ENCODE peak calls at places on chromosome 9, in eight cellular contexts. One of them, this sample, is unnamed.
A peak's percentile ranks its signal among the peaks of the same experiment; 100 is the strongest.

GRCh38 chr9:88676644-88677043 is 141.7 kb downstream of the NXNL2 start:
- DNase-seq in astrocyte of the cerebellum: no peak
- DNase-seq in fibroblast of mammary gland: no peak
- DNase-seq in progenitor cell of endocrine pancreas: no peak
- DNase-seq in upper lobe of right lung: no peak
- DNase-seq in neural crest cell: no peak
- DNase-seq in cardiac fibroblast: no peak
- DNase-seq in neural progenitor cell: no peak
- DNase-seq in this sample: no peak

GRCh38 chr9:69532359-69532758 is 139.8 kb downstream of the APBA1 start:
- DNase-seq in astrocyte of the cerebellum: no peak
- DNase-seq in neural crest cell: no peak
- DNase-seq in upper lobe of right lung: no peak
- DNase-seq in progenitor cell of endocrine pancreas: no peak
- DNase-seq in neural progenitor cell: peak; percentile 34
- DNase-seq in cardiac fibroblast: no peak
- DNase-seq in fibroblast of mammary gland: no peak
- DNase-seq in this sample: no peak

GRCh38 chr9:104094534-104095020 is 468 bp downstream of the SMC2 start:
- DNase-seq in fibroblast of mammary gland: peak; percentile 17
- DNase-seq in upper lobe of right lung: no peak
- DNase-seq in astrocyte of the cerebellum: no peak
- DNase-seq in progenitor cell of endocrine pancreas: no peak
- DNase-seq in neural progenitor cell: no peak
- DNase-seq in neural crest cell: no peak
- DNase-seq in cardiac fibroblast: peak; percentile 11
- DNase-seq in this sample: no peak

GRCh38 chr9:127794001-127794791 is 8.4 kb downstream of the CDK9 start:
- DNase-seq in cardiac fibroblast: no peak
- DNase-seq in astrocyte of the cerebellum: no peak
- DNase-seq in upper lobe of right lung: peak; percentile 77
- DNase-seq in progenitor cell of endocrine pancreas: no peak
- DNase-seq in neural crest cell: no peak
- DNase-seq in fibroblast of mammary gland: no peak
- DNase-seq in neural progenitor cell: no peak
- DNase-seq in this sample: no peak

GRCh38 chr9:84862786-84863185 is 193.3 kb downstream of the NTRK2 start:
- DNase-seq in cardiac fibroblast: peak; percentile 18
- DNase-seq in neural progenitor cell: peak; percentile 79
- DNase-seq in upper lobe of right lung: no peak
- DNase-seq in astrocyte of the cerebellum: no peak
- DNase-seq in progenitor cell of endocrine pancreas: no peak
- DNase-seq in neural crest cell: no peak
- DNase-seq in fibroblast of mammary gland: peak; percentile 43
- DNase-seq in this sample: no peak

GRCh38 chr9:94922098-94922607 is 195.7 kb downstream of the AOPEP start:
- DNase-seq in astrocyte of the cerebellum: peak; percentile 94
- DNase-seq in neural crest cell: no peak
- DNase-seq in neural progenitor cell: no peak
- DNase-seq in cardiac fibroblast: peak; percentile 96
- DNase-seq in progenitor cell of endocrine pancreas: no peak
- DNase-seq in fibroblast of mammary gland: peak; percentile 89
- DNase-seq in upper lobe of right lung: peak; percentile 74
- DNase-seq in this sample: peak; percentile 94

GRCh38 chr9:89538874-89539273 is 41.0 kb upstream of the SEMA4D start:
- DNase-seq in progenitor cell of endocrine pancreas: no peak
- DNase-seq in neural progenitor cell: no peak
- DNase-seq in upper lobe of right lung: no peak
- DNase-seq in fibroblast of mammary gland: no peak
- DNase-seq in astrocyte of the cerebellum: no peak
- DNase-seq in neural crest cell: no peak
- DNase-seq in cardiac fibroblast: no peak
- DNase-seq in this sample: no peak

GRCh38 chr9:90915693-90916092 is 114.1 kb downstream of the SYK start:
- DNase-seq in astrocyte of the cerebellum: peak; percentile 12
- DNase-seq in neural progenitor cell: peak; percentile 55
- DNase-seq in cardiac fibroblast: no peak
- DNase-seq in neural crest cell: no peak
- DNase-seq in progenitor cell of endocrine pancreas: no peak
- DNase-seq in upper lobe of right lung: no peak
- DNase-seq in fibroblast of mammary gland: peak; percentile 40
- DNase-seq in this sample: no peak

GRCh38 chr9:92483896-92484545 is 1.7 kb upstream of the ASPN start:
- DNase-seq in upper lobe of right lung: no peak
- DNase-seq in cardiac fibroblast: peak; percentile 63
- DNase-seq in fibroblast of mammary gland: no peak
- DNase-seq in progenitor cell of endocrine pancreas: no peak
- DNase-seq in neural progenitor cell: no peak
- DNase-seq in neural crest cell: no peak
- DNase-seq in astrocyte of the cerebellum: no peak
- DNase-seq in this sample: no peak

GRCh38 chr9:84317563-84317962 is 23.0 kb downstream of the SLC28A3 start:
- DNase-seq in cardiac fibroblast: no peak
- DNase-seq in neural crest cell: no peak
- DNase-seq in fibroblast of mammary gland: no peak
- DNase-seq in astrocyte of the cerebellum: no peak
- DNase-seq in progenitor cell of endocrine pancreas: no peak
- DNase-seq in neural progenitor cell: peak; percentile 33
- DNase-seq in upper lobe of right lung: no peak
- DNase-seq in this sample: no peak

GRCh38 chr9:128928624-128929023 is 7.8 kb downstream of the PHYHD1 start:
- DNase-seq in upper lobe of right lung: no peak
- DNase-seq in cardiac fibroblast: no peak
- DNase-seq in neural crest cell: no peak
- DNase-seq in progenitor cell of endocrine pancreas: no peak
- DNase-seq in neural progenitor cell: no peak
- DNase-seq in astrocyte of the cerebellum: no peak
- DNase-seq in fibroblast of mammary gland: no peak
- DNase-seq in this sample: no peak

GRCh38 chr9:18447131-18447530 is 26.8 kb upstream of the ADAMTSL1 start:
- DNase-seq in neural crest cell: no peak
- DNase-seq in progenitor cell of endocrine pancreas: no peak
- DNase-seq in neural progenitor cell: no peak
- DNase-seq in astrocyte of the cerebellum: no peak
- DNase-seq in upper lobe of right lung: no peak
- DNase-seq in fibroblast of mammary gland: peak; percentile 53
- DNase-seq in cardiac fibroblast: no peak
- DNase-seq in this sample: no peak

GRCh38 chr9:112006361-112007020 is 109.9 kb downstream of the UGCG start:
- DNase-seq in neural progenitor cell: peak; percentile 50
- DNase-seq in upper lobe of right lung: no peak
- DNase-seq in astrocyte of the cerebellum: no peak
- DNase-seq in neural crest cell: no peak
- DNase-seq in cardiac fibroblast: no peak
- DNase-seq in fibroblast of mammary gland: no peak
- DNase-seq in progenitor cell of endocrine pancreas: no peak
- DNase-seq in this sample: no peak

GRCh38 chr9:105132576-105132975 is 111.9 kb upstream of the SLC44A1 start:
- DNase-seq in upper lobe of right lung: no peak
- DNase-seq in astrocyte of the cerebellum: no peak
- DNase-seq in neural progenitor cell: no peak
- DNase-seq in fibroblast of mammary gland: peak; percentile 61
- DNase-seq in cardiac fibroblast: peak; percentile 51
- DNase-seq in progenitor cell of endocrine pancreas: no peak
- DNase-seq in neural crest cell: no peak
- DNase-seq in this sample: no peak

GRCh38 chr9:124800306-124801259 is 23.6 kb downstream of the OLFML2A start:
- DNase-seq in neural crest cell: no peak
- DNase-seq in astrocyte of the cerebellum: no peak
- DNase-seq in upper lobe of right lung: peak; percentile 70
- DNase-seq in fibroblast of mammary gland: peak; percentile 24
- DNase-seq in neural progenitor cell: no peak
- DNase-seq in progenitor cell of endocrine pancreas: no peak
- DNase-seq in cardiac fibroblast: peak; percentile 84
- DNase-seq in this sample: no peak

GRCh38 chr9:94909250-94909894 is 182.9 kb downstream of the AOPEP start:
- DNase-seq in neural progenitor cell: no peak
- DNase-seq in fibroblast of mammary gland: no peak
- DNase-seq in upper lobe of right lung: no peak
- DNase-seq in astrocyte of the cerebellum: no peak
- DNase-seq in neural crest cell: no peak
- DNase-seq in progenitor cell of endocrine pancreas: no peak
- DNase-seq in cardiac fibroblast: no peak
- DNase-seq in this sample: no peak

GRCh38 chr9:20378851-20379250 is 243.4 kb downstream of the MLLT3 start:
- DNase-seq in neural crest cell: no peak
- DNase-seq in astrocyte of the cerebellum: no peak
- DNase-seq in progenitor cell of endocrine pancreas: no peak
- DNase-seq in upper lobe of right lung: no peak
- DNase-seq in cardiac fibroblast: no peak
- DNase-seq in fibroblast of mammary gland: no peak
- DNase-seq in neural progenitor cell: no peak
- DNase-seq in this sample: no peak

GRCh38 chr9:70205366-70206020 is 53.3 kb upstream of the SMC5 start:
- DNase-seq in neural progenitor cell: no peak
- DNase-seq in upper lobe of right lung: no peak
- DNase-seq in neural crest cell: no peak
- DNase-seq in fibroblast of mammary gland: no peak
- DNase-seq in cardiac fibroblast: no peak
- DNase-seq in astrocyte of the cerebellum: no peak
- DNase-seq in progenitor cell of endocrine pancreas: no peak
- DNase-seq in this sample: no peak

GRCh38 chr9:136119259-136120118 is 814 bp upstream of the TMEM250 start:
- DNase-seq in cardiac fibroblast: peak; percentile 62
- DNase-seq in neural progenitor cell: peak; percentile 51
- DNase-seq in upper lobe of right lung: no peak
- DNase-seq in neural crest cell: no peak
- DNase-seq in astrocyte of the cerebellum: no peak
- DNase-seq in fibroblast of mammary gland: peak; percentile 30
- DNase-seq in progenitor cell of endocrine pancreas: peak; percentile 39
- DNase-seq in this sample: no peak

GRCh38 chr9:83509372-83509771 is 28.8 kb downstream of the FRMD3 start:
- DNase-seq in neural crest cell: no peak
- DNase-seq in cardiac fibroblast: peak; percentile 80
- DNase-seq in fibroblast of mammary gland: peak; percentile 57
- DNase-seq in upper lobe of right lung: no peak
- DNase-seq in astrocyte of the cerebellum: peak; percentile 68
- DNase-seq in progenitor cell of endocrine pancreas: no peak
- DNase-seq in neural progenitor cell: peak; percentile 65
- DNase-seq in this sample: peak; percentile 61

GRCh38 chr9:89448381-89448780 is 49.5 kb downstream of the SEMA4D start:
- DNase-seq in upper lobe of right lung: no peak
- DNase-seq in progenitor cell of endocrine pancreas: no peak
- DNase-seq in astrocyte of the cerebellum: no peak
- DNase-seq in fibroblast of mammary gland: no peak
- DNase-seq in cardiac fibroblast: no peak
- DNase-seq in neural progenitor cell: no peak
- DNase-seq in neural crest cell: peak; percentile 22
- DNase-seq in this sample: no peak

DNA sequence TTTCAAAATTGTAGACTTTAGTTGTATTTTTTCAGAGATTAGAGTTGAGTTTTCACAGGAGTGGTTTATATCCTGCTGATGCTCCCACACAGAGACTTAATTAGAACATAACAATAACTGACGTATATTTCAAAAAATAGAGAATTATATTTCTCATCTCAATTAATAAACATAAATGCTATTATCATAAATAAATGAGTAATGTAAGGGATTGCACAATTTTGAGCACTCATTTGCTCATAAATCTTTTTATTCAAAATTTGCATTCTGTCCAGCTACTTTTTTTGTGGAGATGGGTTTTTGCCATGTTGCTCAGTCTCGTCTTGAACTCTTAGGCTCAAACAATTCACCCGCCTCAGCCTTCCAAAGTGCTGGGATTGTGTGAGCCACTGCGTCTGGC is 515.7 kb upstream of the RORB start:
- DNase-seq in progenitor cell of endocrine pancreas: no peak
- DNase-seq in upper lobe of right lung: no peak
- DNase-seq in neural crest cell: no peak
- DNase-seq in cardiac fibroblast: no peak
- DNase-seq in fibroblast of mammary gland: no peak
- DNase-seq in neural progenitor cell: peak; percentile 16
- DNase-seq in astrocyte of the cerebellum: no peak
- DNase-seq in this sample: no peak
- TF ChIP-seq CTCF in progenitor cell of endocrine pancreas: no peak
- TF ChIP-seq CTCF in upper lobe of right lung: no peak
- TF ChIP-seq CTCF in neural crest cell: no peak
- TF ChIP-seq CTCF in cardiac fibroblast: no peak
- TF ChIP-seq CTCF in fibroblast of mammary gland: no peak
- TF ChIP-seq CTCF in neural progenitor cell: no peak
- TF ChIP-seq CTCF in astrocyte of the cerebellum: no peak
- TF ChIP-seq CTCF in this sample: no peak

GRCh38 chr9:2620876-2621677 is 510 bp upstream of the VLDLR start:
- DNase-seq in astrocyte of the cerebellum: peak; percentile 31
- DNase-seq in neural progenitor cell: peak; percentile 90
- DNase-seq in progenitor cell of endocrine pancreas: no peak
- DNase-seq in cardiac fibroblast: peak; percentile 79
- DNase-seq in upper lobe of right lung: peak; percentile 91
- DNase-seq in neural crest cell: peak; percentile 63
- DNase-seq in fibroblast of mammary gland: peak; percentile 66
- DNase-seq in this sample: peak; percentile 63
- TF ChIP-seq CTCF in astrocyte of the cerebellum: peak; percentile 23
- TF ChIP-seq CTCF in neural progenitor cell: no peak
- TF ChIP-seq CTCF in progenitor cell of endocrine pancreas: no peak
- TF ChIP-seq CTCF in cardiac fibroblast: peak; percentile 17
- TF ChIP-seq CTCF in upper lobe of right lung: peak; percentile 13
- TF ChIP-seq CTCF in neural crest cell: peak; percentile 27
- TF ChIP-seq CTCF in fibroblast of mammary gland: peak; percentile 15
- TF ChIP-seq CTCF in this sample: peak; percentile 11

GRCh38 chr9:109906766-109907382 is 126.9 kb downstream of the PALM2AKAP2 start:
- DNase-seq in cardiac fibroblast: peak; percentile 45
- DNase-seq in upper lobe of right lung: no peak
- DNase-seq in neural progenitor cell: no peak
- DNase-seq in progenitor cell of endocrine pancreas: no peak
- DNase-seq in neural crest cell: no peak
- DNase-seq in fibroblast of mammary gland: peak; percentile 30
- DNase-seq in astrocyte of the cerebellum: no peak
- DNase-seq in this sample: no peak
- TF ChIP-seq CTCF in cardiac fibroblast: no peak
- TF ChIP-seq CTCF in upper lobe of right lung: no peak
- TF ChIP-seq CTCF in neural progenitor cell: no peak
- TF ChIP-seq CTCF in progenitor cell of endocrine pancreas: no peak
- TF ChIP-seq CTCF in neural crest cell: no peak
- TF ChIP-seq CTCF in fibroblast of mammary gland: no peak
- TF ChIP-seq CTCF in astrocyte of the cerebellum: no peak
- TF ChIP-seq CTCF in this sample: no peak

GRCh38 chr9:33225319-33226152 is 14.4 kb upstream of the SPINK4 start:
- DNase-seq in astrocyte of the cerebellum: peak; percentile 71
- DNase-seq in neural crest cell: peak; percentile 68
- DNase-seq in cardiac fibroblast: peak; percentile 82
- DNase-seq in progenitor cell of endocrine pancreas: peak; percentile 42
- DNase-seq in neural progenitor cell: peak; percentile 55
- DNase-seq in upper lobe of right lung: no peak
- DNase-seq in fibroblast of mammary gland: peak; percentile 88
- DNase-seq in this sample: peak; percentile 49

GRCh38 chr9:33220681-33221567 is 19.0 kb upstream of the SPINK4 start:
- DNase-seq in fibroblast of mammary gland: no peak
- DNase-seq in neural progenitor cell: no peak
- DNase-seq in progenitor cell of endocrine pancreas: no peak
- DNase-seq in cardiac fibroblast: no peak
- DNase-seq in upper lobe of right lung: no peak
- DNase-seq in neural crest cell: no peak
- DNase-seq in astrocyte of the cerebellum: no peak
- DNase-seq in this sample: no peak

GRCh38 chr9:33222031-33222430 is 17.9 kb upstream of the SPINK4 start:
- DNase-seq in fibroblast of mammary gland: no peak
- DNase-seq in astrocyte of the cerebellum: no peak
- DNase-seq in cardiac fibroblast: no peak
- DNase-seq in progenitor cell of endocrine pancreas: no peak
- DNase-seq in neural progenitor cell: no peak
- DNase-seq in neural crest cell: no peak
- DNase-seq in upper lobe of right lung: no peak
- DNase-seq in this sample: no peak

GRCh38 chr9:33221568-33221884 is 18.4 kb upstream of the SPINK4 start:
- DNase-seq in cardiac fibroblast: no peak
- DNase-seq in upper lobe of right lung: no peak
- DNase-seq in progenitor cell of endocrine pancreas: no peak
- DNase-seq in neural progenitor cell: no peak
- DNase-seq in astrocyte of the cerebellum: no peak
- DNase-seq in fibroblast of mammary gland: no peak
- DNase-seq in neural crest cell: no peak
- DNase-seq in this sample: no peak

GRCh38 chr9:33223696-33224095 is 16.3 kb upstream of the SPINK4 start:
- DNase-seq in neural progenitor cell: no peak
- DNase-seq in upper lobe of right lung: no peak
- DNase-seq in progenitor cell of endocrine pancreas: no peak
- DNase-seq in astrocyte of the cerebellum: no peak
- DNase-seq in fibroblast of mammary gland: peak; percentile 18
- DNase-seq in neural crest cell: no peak
- DNase-seq in cardiac fibroblast: peak; percentile 64
- DNase-seq in this sample: no peak
- TF ChIP-seq CTCF in neural progenitor cell: peak; percentile 9
- TF ChIP-seq CTCF in upper lobe of right lung: no peak
- TF ChIP-seq CTCF in progenitor cell of endocrine pancreas: no peak
- TF ChIP-seq CTCF in astrocyte of the cerebellum: no peak
- TF ChIP-seq CTCF in fibroblast of mammary gland: peak; percentile 15
- TF ChIP-seq CTCF in neural crest cell: no peak
- TF ChIP-seq CTCF in cardiac fibroblast: peak; percentile 21
- TF ChIP-seq CTCF in this sample: peak; percentile 15